ENCODE peak calls at places on chromosomes 11 and 22, in six cellular contexts. One of them, this sample, is unnamed.

GRCh38 chr11:120385110-120385509 is 48.9 kb downstream of the ARHGEF12 start:
- DNase-seq in GM23248: no peak
- DNase-seq in NCI-H2029: no peak
- DNase-seq in Ammon's horn: peak; percentile 14
- DNase-seq in neural progenitor cell: peak; percentile 13
- DNase-seq in activated naive CD8-positive, alpha-beta T cell treated with anti-CD3 and anti-CD28 coated beads, Interleukin-2, amount 50 U/mL, for 24 hours: no peak
- DNase-seq in this sample: no peak

GRCh38 chr11:70895061-70895670 is 357.2 kb downstream of the SHANK2 start:
- DNase-seq in NCI-H2029: no peak
- DNase-seq in neural progenitor cell: no peak
- DNase-seq in GM23248: no peak
- DNase-seq in activated naive CD8-positive, alpha-beta T cell treated with anti-CD3 and anti-CD28 coated beads, Interleukin-2, amount 50 U/mL, for 24 hours: no peak
- DNase-seq in Ammon's horn: no peak
- DNase-seq in this sample: no peak

GRCh38 chr11:71250512-71251158 is 1.7 kb downstream of the SHANK2 start:
- DNase-seq in GM23248: no peak
- DNase-seq in NCI-H2029: no peak
- DNase-seq in activated naive CD8-positive, alpha-beta T cell treated with anti-CD3 and anti-CD28 coated beads, Interleukin-2, amount 50 U/mL, for 24 hours: no peak
- DNase-seq in neural progenitor cell: peak; percentile 27
- DNase-seq in Ammon's horn: no peak
- DNase-seq in this sample: no peak

GRCh38 chr22:17919276-17920144 is 104.9 kb downstream of the MICAL3 start:
- DNase-seq in Ammon's horn: no peak
- DNase-seq in activated naive CD8-positive, alpha-beta T cell treated with anti-CD3 and anti-CD28 coated beads, Interleukin-2, amount 50 U/mL, for 24 hours: no peak
- DNase-seq in NCI-H2029: no peak
- DNase-seq in GM23248: no peak
- DNase-seq in neural progenitor cell: no peak
- DNase-seq in this sample: no peak

GRCh38 chr11:8794677-8795103 is 112.1 kb downstream of the RPL27A start:
- DNase-seq in neural progenitor cell: no peak
- DNase-seq in NCI-H2029: no peak
- DNase-seq in activated naive CD8-positive, alpha-beta T cell treated with anti-CD3 and anti-CD28 coated beads, Interleukin-2, amount 50 U/mL, for 24 hours: no peak
- DNase-seq in GM23248: no peak
- DNase-seq in Ammon's horn: no peak
- DNase-seq in this sample: no peak

GRCh38 chr11:74984730-74985129 is 4.0 kb upstream of the NEU3 start:
- DNase-seq in NCI-H2029: no peak
- DNase-seq in activated naive CD8-positive, alpha-beta T cell treated with anti-CD3 and anti-CD28 coated beads, Interleukin-2, amount 50 U/mL, for 24 hours: no peak
- DNase-seq in neural progenitor cell: no peak
- DNase-seq in Ammon's horn: no peak
- DNase-seq in GM23248: no peak
- DNase-seq in this sample: no peak

GRCh38 chr11:65571420-65571819 is 918 bp upstream of the FAM89B start:
- DNase-seq in GM23248: no peak
- DNase-seq in Ammon's horn: no peak
- DNase-seq in NCI-H2029: no peak
- DNase-seq in activated naive CD8-positive, alpha-beta T cell treated with anti-CD3 and anti-CD28 coated beads, Interleukin-2, amount 50 U/mL, for 24 hours: no peak
- DNase-seq in neural progenitor cell: no peak
- DNase-seq in this sample: no peak

GRCh38 chr22:46354176-46354992 is 18.9 kb downstream of the TRMU start:
- DNase-seq in GM23248: no peak
- DNase-seq in Ammon's horn: no peak
- DNase-seq in activated naive CD8-positive, alpha-beta T cell treated with anti-CD3 and anti-CD28 coated beads, Interleukin-2, amount 50 U/mL, for 24 hours: no peak
- DNase-seq in neural progenitor cell: no peak
- DNase-seq in NCI-H2029: no peak
- DNase-seq in this sample: no peak

GRCh38 chr11:10743354-10744035 is 7.6 kb upstream of the CTR9 start:
- DNase-seq in neural progenitor cell: no peak
- DNase-seq in NCI-H2029: no peak
- DNase-seq in activated naive CD8-positive, alpha-beta T cell treated with anti-CD3 and anti-CD28 coated beads, Interleukin-2, amount 50 U/mL, for 24 hours: no peak
- DNase-seq in Ammon's horn: no peak
- DNase-seq in GM23248: no peak
- DNase-seq in this sample: no peak